ENCODE peak calls at places on chromosomes 12 and 14, in seven cellular contexts. M is heart left ventricle; J is CD8-positive, alpha-beta T cell; Q is mesendoderm; X is effector memory CD4-positive, alpha-beta T cell; S is PC-9; I is ascending aorta. H is an unnamed sample.
A peak's percentile ranks its signal among the peaks of the same experiment; 100 is the strongest.

GRCh38 chr12:10031771-10032175 is 1.3 kb downstream of the CLEC9A start:
- DNase-seq in M (no peak), J (no peak), Q (peak; percentile 83), S (peak; percentile 44), I (no peak), X (no peak), H (no peak)

GRCh38 chr12:5417500-5417899 is 14.4 kb upstream of the NTF3 start:
- DNase-seq in M (no peak), X (no peak), I (no peak), Q (no peak), J (no peak), S (no peak), H (no peak)

GRCh38 chr12:122067966-122068365 is 10.6 kb upstream of the MLXIP start:
- DNase-seq in I (no peak), M (no peak), X (no peak), S (no peak), J (peak; percentile 31), Q (no peak), H (no peak)

GRCh38 chr14:30214014-30214413 is 286.4 kb upstream of the PRKD1 start:
- DNase-seq in S (no peak), M (no peak), Q (no peak), I (no peak), J (no peak), X (no peak), H (no peak)

GRCh38 chr12:109827566-109828550 is 5.3 kb downstream of the TRPV4 start:
- DNase-seq in M (peak; percentile 62), Q (no peak), J (no peak), I (peak; percentile 79), S (no peak), X (no peak), H (peak; percentile 61)

GRCh38 chr12:15735837-15736615 is 53.2 kb downstream of the EPS8 start:
- DNase-seq in M (no peak), S (no peak), Q (no peak), J (no peak), I (no peak), X (no peak), H (no peak)

GRCh38 chr12:26361964-26362363 is 166.6 kb downstream of the SSPN start:
- DNase-seq in X (no peak), S (no peak), J (no peak), Q (peak; percentile 56), M (no peak), I (no peak), H (no peak)

GRCh38 chr12:128829870-128830504 is 6.2 kb upstream of the SLC15A4 start:
- DNase-seq in J (no peak), S (no peak), X (no peak), Q (no peak), I (no peak), M (no peak), H (no peak)

GRCh38 chr12:101876861-101877815 is at the start of gene DRAM1:
- DNase-seq in M (peak; percentile 91), I (peak; percentile 94), J (peak; percentile 56), X (peak; percentile 56), S (peak; percentile 67), Q (peak; percentile 80), H (peak; percentile 91)

GRCh38 chr12:14238224-14238792 is 127.2 kb upstream of the ATF7IP start:
- DNase-seq in Q (peak; percentile 20), I (no peak), S (no peak), M (no peak), J (no peak), X (no peak), H (no peak)

GRCh38 chr14:59306775-59307174 is 118.3 kb downstream of the DAAM1 start:
- DNase-seq in Q (peak; percentile 32), S (peak; percentile 86), X (no peak), I (no peak), M (no peak), J (no peak), H (no peak)

GRCh38 chr12:76018672-76019071 is 12.9 kb downstream of the PHLDA1 start:
- DNase-seq in I (no peak), S (peak; percentile 92), X (no peak), M (no peak), J (no peak), Q (peak; percentile 59), H (no peak)

GRCh38 chr14:96053600-96054381 is 14.6 kb downstream of the C14orf132 start:
- DNase-seq in I (peak; percentile 96), X (no peak), S (peak; percentile 38), Q (peak; percentile 18), M (peak; percentile 66), J (no peak), H (no peak)

GRCh38 chr14:49250109-49250508 is 336.1 kb downstream of the RPS29 start:
- DNase-seq in J (no peak), Q (peak; percentile 70), X (no peak), S (no peak), I (no peak), M (no peak), H (no peak)

GRCh38 chr12:47843226-47843980 is 23.7 kb upstream of the HDAC7 start:
- DNase-seq in X (no peak), S (no peak), Q (peak; percentile 81), M (no peak), I (no peak), J (no peak), H (no peak)

GRCh38 chr12:119684730-119685129 is 16.8 kb downstream of the PRKAB1 start:
- DNase-seq in Q (no peak), I (no peak), X (no peak), J (no peak), S (no peak), M (no peak), H (no peak)

GRCh38 chr12:79690156-79690605 is 583 bp downstream of the PAWR start:
- DNase-seq in S (no peak), Q (no peak), J (no peak), I (peak; percentile 70), M (peak; percentile 29), X (no peak), H (no peak)

GRCh38 chr12:130661501-130662255 is 54.4 kb downstream of the RIMBP2 start:
- DNase-seq in S (no peak), I (no peak), J (no peak), M (no peak), X (no peak), Q (peak; percentile 43), H (no peak)

GRCh38 chr14:69698572-69698971 is 68.4 kb upstream of the SRSF5 start:
- DNase-seq in Q (no peak), I (no peak), S (no peak), J (no peak), M (no peak), X (no peak), H (no peak)

GRCh38 chr12:84128117-84128991 is 784.2 kb downstream of the SLC6A15 start:
- DNase-seq in Q (peak; percentile 2), X (no peak), M (no peak), S (no peak), J (no peak), I (no peak), H (no peak)

GRCh38 chr12:51152953-51153352 is 20.0 kb downstream of the TFCP2 start:
- DNase-seq in J (no peak), S (no peak), I (no peak), M (no peak), X (no peak), Q (no peak), H (no peak)

GRCh38 chr12:130761537-130762318 is 45.6 kb upstream of the RIMBP2 start:
- DNase-seq in X (peak; percentile 34), M (peak; percentile 32), S (no peak), Q (peak; percentile 61), J (peak; percentile 29), I (no peak), H (peak; percentile 26)

GRCh38 chr12:32124637-32125036 is 18.0 kb downstream of the BICD1 start:
- DNase-seq in Q (no peak), M (no peak), J (no peak), S (no peak), I (no peak), X (no peak), H (no peak)

GRCh38 chr12:53105712-53106439 is 2.6 kb downstream of the SOAT2 start:
- DNase-seq in I (no peak), S (no peak), X (no peak), Q (no peak), J (no peak), M (no peak), H (no peak)

GRCh38 chr12:75705749-75706719 is 194.6 kb upstream of the KRR1 start:
- DNase-seq in X (no peak), J (no peak), S (peak; percentile 46), M (peak; percentile 66), I (no peak), Q (no peak), H (peak; percentile 48)

GRCh38 chr12:19003110-19003509 is 126.4 kb upstream of the PLEKHA5 start:
- DNase-seq in X (no peak), S (no peak), J (no peak), I (no peak), Q (no peak), M (no peak), H (no peak)
- H3K4me1 ChIP-seq in X (no peaks in the 10 kb centered on the region), S (peaks cover 11% of the 10 kb centered on the region), J (no peaks in the 10 kb centered on the region), I (no peaks in the 10 kb centered on the region), Q (peaks cover 17% of the 10 kb centered on the region), M (no peaks in the 10 kb centered on the region), H (no peaks in the 10 kb centered on the region)

GRCh38 chr14:52998376-52999010 is 47.6 kb upstream of the FERMT2 start:
- DNase-seq in M (no peak), X (no peak), S (no peak), J (no peak), Q (no peak), I (no peak), H (no peak)
- H3K27ac ChIP-seq in M (no peak overlapping the region), X (no peak overlapping the region), S (no peak overlapping the region), J (no peak overlapping the region), Q (no peak overlapping the region), I (peak overlapping the region; percentile 4), H (peak overlapping the region; percentile 21)

DNA sequence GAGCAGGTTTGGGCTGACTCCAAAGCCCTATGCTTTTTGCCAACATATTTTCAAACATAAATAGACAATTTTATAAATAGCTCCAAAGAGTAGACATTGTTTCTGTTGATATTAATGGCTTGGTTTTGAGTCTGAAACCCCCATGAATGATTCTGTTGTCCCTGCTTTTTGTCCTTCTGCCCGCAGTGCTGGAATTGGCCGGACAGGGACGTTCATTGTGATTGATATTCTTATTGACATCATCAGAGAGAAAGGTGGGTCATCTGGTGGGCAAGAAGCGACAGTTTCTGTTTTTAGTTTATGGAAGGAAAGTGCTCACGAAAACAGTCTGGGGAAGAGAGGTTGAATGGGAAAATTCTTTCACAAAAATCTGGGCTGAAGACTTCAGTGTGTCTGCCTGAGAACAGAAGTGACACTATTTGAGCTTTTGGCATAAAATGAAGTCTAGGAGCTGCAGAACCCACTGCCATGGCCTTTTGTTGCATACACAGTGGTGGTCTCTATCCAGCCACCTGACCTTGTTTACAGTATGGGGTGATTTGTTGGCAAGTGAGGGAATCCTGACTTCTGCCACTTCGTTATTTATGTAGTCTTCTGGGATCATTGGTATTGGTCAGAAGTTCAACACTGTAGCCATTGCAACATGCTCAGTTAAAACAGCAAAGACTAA is 69.6 kb downstream of the PTPN11 start:
- DNase-seq in X (no peak), J (no peak), S (no peak), Q (no peak), I (no peak), M (no peak), H (no peak)
- H3K36me3 ChIP-seq in X (peaks cover 52% of the 10 kb centered on the region), J (peaks cover 14% of the 10 kb centered on the region), S (peaks cover 14% of the 10 kb centered on the region), Q (peaks cover 10% of the 10 kb centered on the region), I (peaks cover 73% of the 10 kb centered on the region), M (peaks cover 88% of the 10 kb centered on the region), H (peaks cover 91% of the 10 kb centered on the region)

DNA sequence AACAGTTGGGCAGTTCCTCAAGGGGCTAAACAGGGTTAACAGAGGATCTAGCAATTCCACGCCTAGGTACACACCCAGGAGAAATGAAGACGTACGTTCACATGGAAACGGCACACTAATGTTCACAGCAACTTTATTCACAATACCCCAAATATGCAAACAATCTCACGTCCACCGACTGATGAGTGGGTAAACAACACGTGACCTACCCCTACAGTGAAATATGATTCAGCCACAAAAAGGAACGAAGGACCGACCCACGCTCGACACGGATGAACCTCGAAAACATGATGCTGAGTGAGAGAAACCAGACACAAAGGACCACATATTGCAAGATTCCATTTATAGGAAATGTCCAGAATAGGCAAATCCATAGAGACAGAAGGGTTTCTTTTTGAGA is 112.7 kb downstream of the NCOR2 start:
- DNase-seq in S (no peak), X (no peak), Q (no peak), I (no peak), M (no peak), J (no peak), H (no peak)
- H3K4me1 ChIP-seq in S (peaks cover 32% of the 10 kb centered on the region), X (peaks cover 52% of the 10 kb centered on the region), Q (no peaks in the 10 kb centered on the region), I (peaks cover 44% of the 10 kb centered on the region), M (peaks cover 71% of the 10 kb centered on the region), J (peaks cover 83% of the 10 kb centered on the region), H (peaks cover 79% of the 10 kb centered on the region)